ENCODE peak calls at places on chromosomes 4 and X, in four cellular contexts. One of them, this sample, is unnamed.

GRCh38 chrX:82813671-82814078 is 694.4 kb upstream of the POU3F4 start:
- DNase-seq in stimulated activated CD8-positive, alpha-beta memory T cell treated with anti-CD3 and anti-CD28 coated beads, Interleukin-4, amount 100 ng/mL, for 24 hours: no peak
- DNase-seq in NCI-H524: no peak
- DNase-seq in endothelial cell: no peak
- DNase-seq in this sample: no peak

GRCh38 chr4:41154814-41155177 is 59.5 kb downstream of the APBB2 start:
- DNase-seq in stimulated activated CD8-positive, alpha-beta memory T cell treated with anti-CD3 and anti-CD28 coated beads, Interleukin-4, amount 100 ng/mL, for 24 hours: no peak
- DNase-seq in endothelial cell: no peak
- DNase-seq in NCI-H524: no peak
- DNase-seq in this sample: no peak

GRCh38 chr4:6501171-6501570 is 28.8 kb upstream of the PPP2R2C start:
- DNase-seq in NCI-H524: no peak
- DNase-seq in endothelial cell: no peak
- DNase-seq in stimulated activated CD8-positive, alpha-beta memory T cell treated with anti-CD3 and anti-CD28 coated beads, Interleukin-4, amount 100 ng/mL, for 24 hours: no peak
- DNase-seq in this sample: no peak

GRCh38 chrX:153830632-153831434 is 489 bp upstream of the PDZD4 start:
- DNase-seq in NCI-H524: no peak
- DNase-seq in endothelial cell: no peak
- DNase-seq in stimulated activated CD8-positive, alpha-beta memory T cell treated with anti-CD3 and anti-CD28 coated beads, Interleukin-4, amount 100 ng/mL, for 24 hours: no peak
- DNase-seq in this sample: no peak

GRCh38 chr4:158169931-158170690 is 2.7 kb downstream of the GASK1B start:
- DNase-seq in endothelial cell: no peak
- DNase-seq in stimulated activated CD8-positive, alpha-beta memory T cell treated with anti-CD3 and anti-CD28 coated beads, Interleukin-4, amount 100 ng/mL, for 24 hours: no peak
- DNase-seq in NCI-H524: no peak
- DNase-seq in this sample: no peak

GRCh38 chr4:24473309-24473721 is 111.0 kb downstream of the DHX15 start:
- DNase-seq in endothelial cell: no peak
- DNase-seq in stimulated activated CD8-positive, alpha-beta memory T cell treated with anti-CD3 and anti-CD28 coated beads, Interleukin-4, amount 100 ng/mL, for 24 hours: no peak
- DNase-seq in NCI-H524: peak
- DNase-seq in this sample: peak

GRCh38 chr4:52670739-52671138 is 11.6 kb upstream of the USP46 start:
- DNase-seq in stimulated activated CD8-positive, alpha-beta memory T cell treated with anti-CD3 and anti-CD28 coated beads, Interleukin-4, amount 100 ng/mL, for 24 hours: no peak
- DNase-seq in NCI-H524: no peak
- DNase-seq in endothelial cell: no peak
- DNase-seq in this sample: no peak

GRCh38 chr4:95540227-95540626 is 8.5 kb downstream of the UNC5C start:
- DNase-seq in NCI-H524: no peak
- DNase-seq in stimulated activated CD8-positive, alpha-beta memory T cell treated with anti-CD3 and anti-CD28 coated beads, Interleukin-4, amount 100 ng/mL, for 24 hours: no peak
- DNase-seq in endothelial cell: no peak
- DNase-seq in this sample: no peak

GRCh38 chrX:103626855-103627254 is 1.9 kb upstream of the TCEAL1 start:
- DNase-seq in stimulated activated CD8-positive, alpha-beta memory T cell treated with anti-CD3 and anti-CD28 coated beads, Interleukin-4, amount 100 ng/mL, for 24 hours: no peak
- DNase-seq in endothelial cell: no peak
- DNase-seq in NCI-H524: no peak
- DNase-seq in this sample: no peak

GRCh38 chrX:130885996-130886395 is 17.0 kb downstream of the ENOX2 start:
- DNase-seq in endothelial cell: no peak
- DNase-seq in stimulated activated CD8-positive, alpha-beta memory T cell treated with anti-CD3 and anti-CD28 coated beads, Interleukin-4, amount 100 ng/mL, for 24 hours: no peak
- DNase-seq in NCI-H524: no peak
- DNase-seq in this sample: no peak

GRCh38 chrX:118632862-118633261 is 94.5 kb upstream of the IL13RA1 start:
- DNase-seq in endothelial cell: no peak
- DNase-seq in stimulated activated CD8-positive, alpha-beta memory T cell treated with anti-CD3 and anti-CD28 coated beads, Interleukin-4, amount 100 ng/mL, for 24 hours: no peak
- DNase-seq in NCI-H524: no peak
- DNase-seq in this sample: no peak

GRCh38 chr4:8556341-8557150 is 23.6 kb upstream of the GPR78 start:
- DNase-seq in stimulated activated CD8-positive, alpha-beta memory T cell treated with anti-CD3 and anti-CD28 coated beads, Interleukin-4, amount 100 ng/mL, for 24 hours: no peak
- DNase-seq in NCI-H524: no peak
- DNase-seq in endothelial cell: no peak
- DNase-seq in this sample: no peak

GRCh38 chr4:69858683-69859082 is 1.3 kb downstream of the SULT1E1 start:
- DNase-seq in endothelial cell: no peak
- DNase-seq in stimulated activated CD8-positive, alpha-beta memory T cell treated with anti-CD3 and anti-CD28 coated beads, Interleukin-4, amount 100 ng/mL, for 24 hours: no peak
- DNase-seq in NCI-H524: peak
- DNase-seq in this sample: no peak

GRCh38 chrX:134821370-134821769 is 163.1 kb upstream of the PLAC1 start:
- DNase-seq in NCI-H524: no peak
- DNase-seq in endothelial cell: peak
- DNase-seq in stimulated activated CD8-positive, alpha-beta memory T cell treated with anti-CD3 and anti-CD28 coated beads, Interleukin-4, amount 100 ng/mL, for 24 hours: no peak
- DNase-seq in this sample: no peak

GRCh38 chrX:24259544-24260240 is 54.2 kb downstream of the SUPT20HL2 start:
- DNase-seq in stimulated activated CD8-positive, alpha-beta memory T cell treated with anti-CD3 and anti-CD28 coated beads, Interleukin-4, amount 100 ng/mL, for 24 hours: no peak
- DNase-seq in endothelial cell: peak
- DNase-seq in NCI-H524: peak
- DNase-seq in this sample: peak

GRCh38 chrX:95703696-95704095 is 980.9 kb upstream of the DIAPH2 start:
- DNase-seq in stimulated activated CD8-positive, alpha-beta memory T cell treated with anti-CD3 and anti-CD28 coated beads, Interleukin-4, amount 100 ng/mL, for 24 hours: no peak
- DNase-seq in NCI-H524: no peak
- DNase-seq in endothelial cell: no peak
- DNase-seq in this sample: no peak

GRCh38 chr4:73868206-73869129 is 725 bp upstream of the CXCL1 start:
- DNase-seq in endothelial cell: no peak
- DNase-seq in NCI-H524: no peak
- DNase-seq in stimulated activated CD8-positive, alpha-beta memory T cell treated with anti-CD3 and anti-CD28 coated beads, Interleukin-4, amount 100 ng/mL, for 24 hours: no peak
- DNase-seq in this sample: no peak

GRCh38 chr4:71415491-71415890 is 76.7 kb downstream of the SLC4A4 start:
- DNase-seq in NCI-H524: no peak
- DNase-seq in stimulated activated CD8-positive, alpha-beta memory T cell treated with anti-CD3 and anti-CD28 coated beads, Interleukin-4, amount 100 ng/mL, for 24 hours: no peak
- DNase-seq in endothelial cell: no peak
- DNase-seq in this sample: no peak

GRCh38 chr4:109803924-109804571 is 2.2 kb upstream of the CFI start:
- DNase-seq in stimulated activated CD8-positive, alpha-beta memory T cell treated with anti-CD3 and anti-CD28 coated beads, Interleukin-4, amount 100 ng/mL, for 24 hours: no peak
- DNase-seq in NCI-H524: no peak
- DNase-seq in endothelial cell: peak
- DNase-seq in this sample: no peak